ENCODE peak calls at places on chromosome 6, in nine cellular contexts. C, D, W, Y, O, F, K, Q and X are unnamed samples.

GRCh38 chr6:2579241-2579761 is 171.4 kb downstream of the MYLK4 start:
- DNase-seq in C (no peak), D (no peak), W (no peak), Y (no peak), O (no peak), F (no peak), K (no peak), Q (no peak), X (no peak)

GRCh38 chr6:106035655-106036054 is 50.5 kb upstream of the PRDM1 start:
- DNase-seq in C (no peak), D (no peak), W (no peak), Y (no peak), O (no peak), F (no peak), K (no peak), Q (no peak), X (no peak)

GRCh38 chr6:70234561-70235236 is 68.2 kb downstream of the COL9A1 start:
- DNase-seq in C (no peak), D (no peak), W (peak; percentile 11), Y (no peak), O (no peak), F (no peak), K (no peak), Q (no peak), X (no peak)

GRCh38 chr6:31820051-31820389 is 4.7 kb downstream of the HSPA1A start:
- DNase-seq in C (no peak), D (no peak), W (peak; percentile 30), Y (no peak), O (no peak), F (no peak), K (no peak), Q (peak; percentile 76), X (no peak)

GRCh38 chr6:119856136-119856535 is 506.6 kb upstream of the MAN1A1 start:
- DNase-seq in C (no peak), D (no peak), W (no peak), Y (no peak), O (no peak), F (no peak), K (no peak), Q (no peak), X (no peak)

GRCh38 chr6:16511048-16511660 is 250.1 kb downstream of the ATXN1 start:
- DNase-seq in C (no peak), D (no peak), W (no peak), Y (no peak), O (no peak), F (no peak), K (no peak), Q (peak; percentile 44), X (no peak)

GRCh38 chr6:117504478-117505144 is 22.1 kb downstream of the DCBLD1 start:
- DNase-seq in C (no peak), D (no peak), W (peak; percentile 33), Y (no peak), O (no peak), F (no peak), K (no peak), Q (peak; percentile 68), X (no peak)

GRCh38 chr6:187252-187840 is 104.9 kb upstream of the DUSP22 start:
- DNase-seq in C (no peak), D (no peak), W (no peak), Y (no peak), O (no peak), F (no peak), K (no peak), Q (peak; percentile 28), X (no peak)

GRCh38 chr6:160519603-160520042 is 144.5 kb downstream of the LPA start:
- DNase-seq in C (peak; percentile 22), D (no peak), W (no peak), Y (no peak), O (no peak), F (no peak), K (no peak), Q (no peak), X (no peak)

GRCh38 chr6:169778646-169779045 is 27.2 kb downstream of the ERMARD start:
- DNase-seq in C (no peak), D (no peak), W (no peak), Y (no peak), O (no peak), F (no peak), K (no peak), Q (no peak), X (no peak)

GRCh38 chr6:36852481-36853147 is 13.4 kb upstream of the CPNE5 start:
- DNase-seq in C (no peak), D (no peak), W (no peak), Y (no peak), O (no peak), F (no peak), K (no peak), Q (peak; percentile 78), X (no peak)

GRCh38 chr6:152085533-152085932 is 278.1 kb downstream of the ESR1 start:
- DNase-seq in C (peak; percentile 76), D (no peak), W (no peak), Y (no peak), O (no peak), F (no peak), K (no peak), Q (peak; percentile 13), X (no peak)

GRCh38 chr6:93676506-93676905 is 257.1 kb upstream of the EPHA7 start:
- DNase-seq in C (no peak), D (no peak), W (no peak), Y (no peak), O (no peak), F (no peak), K (no peak), Q (no peak), X (no peak)

GRCh38 chr6:1390071-1390804 is 862 bp downstream of the FOXF2 start:
- DNase-seq in C (no peak), D (no peak), W (no peak), Y (no peak), O (no peak), F (no peak), K (peak; percentile 14), Q (no peak), X (peak; percentile 74)

GRCh38 chr6:153849072-153849759 is 189.8 kb upstream of the OPRM1 start:
- DNase-seq in C (no peak), D (no peak), W (no peak), Y (no peak), O (no peak), F (no peak), K (no peak), Q (no peak), X (no peak)

GRCh38 chr6:69584913-69585729 is 211.7 kb downstream of the LMBRD1 start:
- DNase-seq in C (no peak), D (no peak), W (no peak), Y (no peak), O (no peak), F (no peak), K (no peak), Q (no peak), X (no peak)

GRCh38 chr6:113857565-113858066 is 471 bp downstream of the MARCKS start:
- DNase-seq in C (no peak), D (peak; percentile 25), W (peak; percentile 29), Y (no peak), O (no peak), F (no peak), K (no peak), Q (no peak), X (peak; percentile 86)
- TF ChIP-seq POLR2A in C (no peak), D (no peak), W (no peak), Y (no peak), O (no peak), F (no peak), K (no peak), Q (no peak), X (no peak)

GRCh38 chr6:95110767-95111166 is 466.6 kb upstream of the MANEA start:
- DNase-seq in C (no peak), D (no peak), W (no peak), Y (no peak), O (no peak), F (no peak), K (no peak), Q (no peak), X (no peak)
- H3K4me1 ChIP-seq in C (no peaks in the 10 kb centered on the region), D (no peaks in the 10 kb centered on the region), W (no peaks in the 10 kb centered on the region), Y (no peaks in the 10 kb centered on the region), O (no peaks in the 10 kb centered on the region), F (no peaks in the 10 kb centered on the region), K (no peaks in the 10 kb centered on the region), Q (no peaks in the 10 kb centered on the region), X (no peaks in the 10 kb centered on the region)

GRCh38 chr6:11853678-11854417 is 75.2 kb upstream of the ADTRP start:
- DNase-seq in C (no peak), D (no peak), W (no peak), Y (no peak), O (no peak), F (no peak), K (no peak), Q (no peak), X (no peak)

GRCh38 chr6:11848852-11849731 is 70.5 kb upstream of the ADTRP start:
- DNase-seq in C (no peak), D (no peak), W (no peak), Y (no peak), O (no peak), F (no peak), K (no peak), Q (no peak), X (no peak)

GRCh38 chr6:11852061-11852619 is 73.5 kb upstream of the ADTRP start:
- DNase-seq in C (no peak), D (no peak), W (no peak), Y (no peak), O (no peak), F (no peak), K (no peak), Q (no peak), X (no peak)

GRCh38 chr6:11848252-11848651 is 69.6 kb upstream of the ADTRP start:
- DNase-seq in C (no peak), D (no peak), W (no peak), Y (no peak), O (no peak), F (no peak), K (no peak), Q (no peak), X (no peak)

GRCh38 chr6:11851405-11851804 is 72.8 kb upstream of the ADTRP start:
- DNase-seq in C (no peak), D (no peak), W (no peak), Y (no peak), O (no peak), F (no peak), K (no peak), Q (no peak), X (no peak)
- TF ChIP-seq POLR2AphosphoS5 in C (no peak), D (no peak), W (no peak), Y (no peak), O (no peak), F (no peak), K (no peak), Q (no peak), X (no peak)

DNA sequence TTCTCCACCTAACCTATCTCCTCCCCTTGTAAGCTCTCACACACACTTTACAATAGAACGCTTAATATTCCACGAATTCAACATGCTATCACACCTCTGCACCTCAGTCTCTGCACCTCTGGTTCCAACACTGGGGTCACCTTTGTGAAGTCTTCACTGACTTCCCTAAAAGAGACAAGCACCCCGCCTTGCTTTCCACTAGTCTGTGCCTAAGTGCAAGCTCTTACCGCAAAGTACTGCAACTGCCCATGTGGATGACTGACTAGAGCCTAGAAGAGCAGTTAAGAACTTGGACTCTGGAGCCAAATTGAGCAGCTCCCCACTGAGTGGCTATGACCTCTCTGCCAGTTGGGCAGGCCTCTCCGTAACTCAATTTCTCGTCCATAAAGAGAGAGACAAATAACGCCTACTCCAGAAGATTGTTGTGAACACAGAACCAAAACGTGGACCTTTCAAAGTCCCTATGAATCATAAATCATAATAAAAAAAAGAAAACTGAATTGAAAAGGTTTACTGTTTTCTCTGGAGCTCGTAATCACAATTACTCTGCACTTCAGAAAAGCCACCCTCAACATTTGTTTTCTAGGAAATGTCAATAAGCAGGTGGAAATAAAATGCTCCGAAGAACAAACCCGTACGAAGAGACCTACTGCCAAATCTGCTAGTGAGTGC is 1.2 kb downstream of the IFNGR1 start:
- DNase-seq in C (no peak), D (no peak), W (peak; percentile 67), Y (no peak), O (no peak), F (no peak), K (no peak), Q (peak; percentile 75), X (peak; percentile 70)
- TF ChIP-seq POLR2A in C (no peak), D (no peak), W (peak; percentile 44), Y (no peak), O (no peak), F (no peak), K (no peak), Q (no peak), X (peak; percentile 15)